ENCODE peak calls at places on chromosomes 3 and 15, in eight cellular contexts. One of them, this sample, is unnamed. For H3K27me3 and H3K36me3, the result is how much of the 10 kb centered on the place peaks cover.

GRCh38 chr3:157251685-157252084 is 91.7 kb upstream of the CCNL1 start:
- DNase-seq in MG63: no peak
- DNase-seq in IMR-90: no peak
- DNase-seq in A673: no peak
- DNase-seq in GM23248: no peak
- DNase-seq in CD8-positive, alpha-beta memory T cell: no peak
- DNase-seq in left ventricle myocardium inferior: no peak
- DNase-seq in HCT116: no peak
- DNase-seq in this sample: no peak

GRCh38 chr15:65818927-65819562 is 27.0 kb upstream of the DENND4A start:
- DNase-seq in MG63: no peak
- DNase-seq in IMR-90: peak
- DNase-seq in A673: no peak
- DNase-seq in GM23248: no peak
- DNase-seq in CD8-positive, alpha-beta memory T cell: peak
- DNase-seq in left ventricle myocardium inferior: no peak
- DNase-seq in HCT116: no peak
- DNase-seq in this sample: no peak

GRCh38 chr15:65382921-65383320 is 5.1 kb upstream of the IGDCC3 start:
- DNase-seq in MG63: no peak
- DNase-seq in IMR-90: no peak
- DNase-seq in A673: no peak
- DNase-seq in GM23248: no peak
- DNase-seq in CD8-positive, alpha-beta memory T cell: no peak
- DNase-seq in left ventricle myocardium inferior: no peak
- DNase-seq in HCT116: no peak
- DNase-seq in this sample: no peak

GRCh38 chr3:67044955-67045354 is 46.8 kb downstream of the KBTBD8 start:
- DNase-seq in MG63: no peak
- DNase-seq in IMR-90: no peak
- DNase-seq in A673: no peak
- DNase-seq in GM23248: peak
- DNase-seq in CD8-positive, alpha-beta memory T cell: no peak
- DNase-seq in left ventricle myocardium inferior: no peak
- DNase-seq in HCT116: no peak
- DNase-seq in this sample: no peak

GRCh38 chr15:88648357-88649214 is 9.8 kb downstream of the ISG20 start:
- DNase-seq in MG63: no peak
- DNase-seq in IMR-90: peak
- DNase-seq in A673: no peak
- DNase-seq in GM23248: peak
- DNase-seq in CD8-positive, alpha-beta memory T cell: no peak
- DNase-seq in left ventricle myocardium inferior: no peak
- DNase-seq in HCT116: no peak
- DNase-seq in this sample: no peak

GRCh38 chr15:89628791-89629715 is 26.2 kb downstream of the KIF7 start:
- DNase-seq in MG63: no peak
- DNase-seq in IMR-90: no peak
- DNase-seq in A673: no peak
- DNase-seq in GM23248: no peak
- DNase-seq in CD8-positive, alpha-beta memory T cell: no peak
- DNase-seq in left ventricle myocardium inferior: no peak
- DNase-seq in HCT116: no peak
- DNase-seq in this sample: no peak

GRCh38 chr15:60745469-60745971 is 266.6 kb upstream of the ICE2 start:
- DNase-seq in MG63: peak
- DNase-seq in IMR-90: peak
- DNase-seq in A673: peak
- DNase-seq in GM23248: peak
- DNase-seq in CD8-positive, alpha-beta memory T cell: no peak
- DNase-seq in left ventricle myocardium inferior: peak
- DNase-seq in HCT116: no peak
- DNase-seq in this sample: no peak

GRCh38 chr3:122055215-122055614 is at the start of gene CD86:
- DNase-seq in MG63: no peak
- DNase-seq in IMR-90: no peak
- DNase-seq in A673: no peak
- DNase-seq in GM23248: peak
- DNase-seq in CD8-positive, alpha-beta memory T cell: no peak
- DNase-seq in left ventricle myocardium inferior: no peak
- DNase-seq in HCT116: no peak
- DNase-seq in this sample: no peak

GRCh38 chr3:129224984-129225393 is 24.4 kb upstream of the COPG1 start:
- DNase-seq in MG63: peak
- DNase-seq in IMR-90: peak
- DNase-seq in A673: peak
- DNase-seq in GM23248: peak
- DNase-seq in CD8-positive, alpha-beta memory T cell: no peak
- DNase-seq in left ventricle myocardium inferior: peak
- DNase-seq in HCT116: no peak
- DNase-seq in this sample: peak

GRCh38 chr3:61181874-61182273 is 69.4 kb downstream of the FHIT start:
- DNase-seq in MG63: peak
- DNase-seq in IMR-90: peak
- DNase-seq in A673: peak
- DNase-seq in GM23248: peak
- DNase-seq in CD8-positive, alpha-beta memory T cell: no peak
- DNase-seq in left ventricle myocardium inferior: no peak
- DNase-seq in HCT116: peak
- DNase-seq in this sample: peak

GRCh38 chr3:140170612-140171011 is 235.6 kb downstream of the CLSTN2 start:
- DNase-seq in MG63: no peak
- DNase-seq in IMR-90: no peak
- DNase-seq in A673: no peak
- DNase-seq in GM23248: no peak
- DNase-seq in CD8-positive, alpha-beta memory T cell: no peak
- DNase-seq in left ventricle myocardium inferior: no peak
- DNase-seq in HCT116: no peak
- DNase-seq in this sample: no peak

GRCh38 chr15:87219650-87220615 is 1036.6 kb downstream of the NTRK3 start:
- DNase-seq in MG63: peak
- DNase-seq in IMR-90: no peak
- DNase-seq in A673: no peak
- DNase-seq in GM23248: no peak
- DNase-seq in CD8-positive, alpha-beta memory T cell: no peak
- DNase-seq in left ventricle myocardium inferior: no peak
- DNase-seq in HCT116: no peak
- DNase-seq in this sample: no peak

GRCh38 chr15:69665641-69666091 is 213.0 kb downstream of the RPLP1 start:
- DNase-seq in MG63: no peak
- DNase-seq in IMR-90: no peak
- DNase-seq in A673: no peak
- DNase-seq in GM23248: no peak
- DNase-seq in CD8-positive, alpha-beta memory T cell: no peak
- DNase-seq in left ventricle myocardium inferior: no peak
- DNase-seq in HCT116: no peak
- DNase-seq in this sample: peak
- H3K27me3 ChIP-seq in MG63: under half
- H3K27me3 ChIP-seq in IMR-90: half or more
- H3K27me3 ChIP-seq in A673: under half
- H3K27me3 ChIP-seq in GM23248: under half
- H3K27me3 ChIP-seq in CD8-positive, alpha-beta memory T cell: under half
- H3K27me3 ChIP-seq in left ventricle myocardium inferior: half or more
- H3K27me3 ChIP-seq in HCT116: under half
- H3K27me3 ChIP-seq in this sample: under half

GRCh38 chr15:29713784-29714183 is 108.5 kb downstream of the TJP1 start:
- DNase-seq in MG63: no peak
- DNase-seq in IMR-90: no peak
- DNase-seq in A673: no peak
- DNase-seq in GM23248: no peak
- DNase-seq in CD8-positive, alpha-beta memory T cell: no peak
- DNase-seq in left ventricle myocardium inferior: no peak
- DNase-seq in HCT116: no peak
- DNase-seq in this sample: no peak

GRCh38 chr15:29711531-29711930 is 110.7 kb downstream of the TJP1 start:
- DNase-seq in MG63: no peak
- DNase-seq in IMR-90: no peak
- DNase-seq in A673: no peak
- DNase-seq in GM23248: no peak
- DNase-seq in CD8-positive, alpha-beta memory T cell: no peak
- DNase-seq in left ventricle myocardium inferior: no peak
- DNase-seq in HCT116: no peak
- DNase-seq in this sample: no peak

GRCh38 chr15:29708519-29708918 is 113.7 kb downstream of the TJP1 start:
- DNase-seq in MG63: no peak
- DNase-seq in IMR-90: no peak
- DNase-seq in A673: no peak
- DNase-seq in GM23248: no peak
- DNase-seq in CD8-positive, alpha-beta memory T cell: no peak
- DNase-seq in left ventricle myocardium inferior: no peak
- DNase-seq in HCT116: no peak
- DNase-seq in this sample: no peak

DNA sequence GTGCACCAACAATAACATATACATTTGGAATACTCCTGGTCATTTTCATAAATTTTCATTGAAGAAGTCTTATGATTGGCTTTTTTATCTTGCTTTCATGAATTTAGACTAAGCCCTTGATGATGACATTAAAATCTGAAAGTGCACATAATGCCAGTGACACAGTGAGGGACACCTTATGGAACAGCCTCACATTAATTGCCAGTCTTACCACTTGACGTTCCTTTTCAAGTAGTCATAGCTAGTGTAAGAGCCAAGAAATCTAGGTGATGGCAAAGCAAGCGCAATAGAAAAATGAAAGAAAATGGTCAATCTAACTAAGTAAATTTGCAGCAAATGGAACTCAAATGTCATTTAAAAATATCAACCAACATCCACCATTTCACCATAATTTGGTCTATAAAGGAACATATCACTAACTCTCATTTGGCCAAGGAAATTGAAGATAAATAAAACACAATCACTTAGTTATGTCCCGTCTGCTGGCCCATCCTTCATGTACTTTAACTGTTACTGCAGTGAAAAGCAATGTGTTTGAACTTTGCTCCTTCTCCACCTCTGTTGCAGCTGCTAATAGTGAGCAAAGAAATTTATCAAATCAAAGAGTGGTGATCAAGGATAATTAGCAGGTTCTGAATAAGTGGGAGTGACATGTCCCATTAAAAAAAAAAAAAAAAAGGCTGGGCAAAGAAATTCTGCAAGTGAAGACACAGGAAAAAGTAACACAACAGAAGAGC is 110.0 kb downstream of the TJP1 start:
- DNase-seq in MG63: no peak
- DNase-seq in IMR-90: no peak
- DNase-seq in A673: no peak
- DNase-seq in GM23248: peak
- DNase-seq in CD8-positive, alpha-beta memory T cell: no peak
- DNase-seq in left ventricle myocardium inferior: no peak
- DNase-seq in HCT116: no peak
- DNase-seq in this sample: no peak
- H3K36me3 ChIP-seq in MG63: half or more
- H3K36me3 ChIP-seq in IMR-90: under half
- H3K36me3 ChIP-seq in A673: under half
- H3K36me3 ChIP-seq in GM23248: half or more
- H3K36me3 ChIP-seq in CD8-positive, alpha-beta memory T cell: under half
- H3K36me3 ChIP-seq in left ventricle myocardium inferior: half or more
- H3K36me3 ChIP-seq in HCT116: half or more
- H3K36me3 ChIP-seq in this sample: under half

GRCh38 chr15:98626153-98626552 is 22.2 kb upstream of the IGF1R start:
- DNase-seq in MG63: peak
- DNase-seq in IMR-90: no peak
- DNase-seq in A673: no peak
- DNase-seq in GM23248: no peak
- DNase-seq in CD8-positive, alpha-beta memory T cell: no peak
- DNase-seq in left ventricle myocardium inferior: no peak
- DNase-seq in HCT116: no peak
- DNase-seq in this sample: no peak

GRCh38 chr15:98620020-98620419 is 28.3 kb upstream of the IGF1R start:
- DNase-seq in MG63: peak
- DNase-seq in IMR-90: no peak
- DNase-seq in A673: no peak
- DNase-seq in GM23248: no peak
- DNase-seq in CD8-positive, alpha-beta memory T cell: no peak
- DNase-seq in left ventricle myocardium inferior: no peak
- DNase-seq in HCT116: no peak
- DNase-seq in this sample: no peak

GRCh38 chr15:98621021-98621420 is 27.3 kb upstream of the IGF1R start:
- DNase-seq in MG63: no peak
- DNase-seq in IMR-90: no peak
- DNase-seq in A673: no peak
- DNase-seq in GM23248: no peak
- DNase-seq in CD8-positive, alpha-beta memory T cell: no peak
- DNase-seq in left ventricle myocardium inferior: no peak
- DNase-seq in HCT116: no peak
- DNase-seq in this sample: no peak

GRCh38 chr15:98628216-98628615 is 20.1 kb upstream of the IGF1R start:
- DNase-seq in MG63: no peak
- DNase-seq in IMR-90: no peak
- DNase-seq in A673: no peak
- DNase-seq in GM23248: peak
- DNase-seq in CD8-positive, alpha-beta memory T cell: no peak
- DNase-seq in left ventricle myocardium inferior: no peak
- DNase-seq in HCT116: no peak
- DNase-seq in this sample: no peak

GRCh38 chr15:98625614-98626013 is 22.7 kb upstream of the IGF1R start:
- DNase-seq in MG63: peak
- DNase-seq in IMR-90: no peak
- DNase-seq in A673: no peak
- DNase-seq in GM23248: no peak
- DNase-seq in CD8-positive, alpha-beta memory T cell: no peak
- DNase-seq in left ventricle myocardium inferior: no peak
- DNase-seq in HCT116: no peak
- DNase-seq in this sample: no peak
- H3K27me3 ChIP-seq in MG63: under half
- H3K27me3 ChIP-seq in IMR-90: under half
- H3K27me3 ChIP-seq in A673: half or more
- H3K27me3 ChIP-seq in GM23248: half or more
- H3K27me3 ChIP-seq in CD8-positive, alpha-beta memory T cell: under half
- H3K27me3 ChIP-seq in left ventricle myocardium inferior: half or more
- H3K27me3 ChIP-seq in HCT116: half or more
- H3K27me3 ChIP-seq in this sample: under half

GRCh38 chr15:50594311-50594710 is 47.8 kb upstream of the USP50 start:
- DNase-seq in MG63: no peak
- DNase-seq in IMR-90: no peak
- DNase-seq in A673: no peak
- DNase-seq in GM23248: no peak
- DNase-seq in CD8-positive, alpha-beta memory T cell: no peak
- DNase-seq in left ventricle myocardium inferior: no peak
- DNase-seq in HCT116: no peak
- DNase-seq in this sample: no peak
- H3K36me3 ChIP-seq in MG63: half or more
- H3K36me3 ChIP-seq in IMR-90: under half
- H3K36me3 ChIP-seq in A673: under half
- H3K36me3 ChIP-seq in GM23248: half or more
- H3K36me3 ChIP-seq in CD8-positive, alpha-beta memory T cell: under half
- H3K36me3 ChIP-seq in left ventricle myocardium inferior: half or more
- H3K36me3 ChIP-seq in HCT116: under half
- H3K36me3 ChIP-seq in this sample: under half